ENCODE peak calls at places on chromosome 3, in four cellular contexts. R is islet precursor cell, O is GM04504, Z is iPS-NIHi11. N is an unnamed sample.

GRCh38 chr3:102225407-102226132 is 209.2 kb upstream of the ZPLD1 start:
- DNase-seq in R (no peak), O (peak), Z (peak), N (peak)

GRCh38 chr3:148146947-148147346 is 550.8 kb upstream of the AGTR1 start:
- DNase-seq in R (no peak), O (peak), Z (no peak), N (peak)

GRCh38 chr3:122671543-122671942 is 9.1 kb upstream of the PARP14 start:
- DNase-seq in R (no peak), O (no peak), Z (no peak), N (no peak)

GRCh38 chr3:99330924-99331532 is 307.4 kb upstream of the COL8A1 start:
- DNase-seq in R (no peak), O (no peak), Z (no peak), N (no peak)

GRCh38 chr3:43434431-43434830 is 148.1 kb downstream of the SNRK start:
- DNase-seq in R (no peak), O (no peak), Z (no peak), N (no peak)

GRCh38 chr3:129312021-129312639 is 33.5 kb downstream of the HMCES start:
- DNase-seq in R (peak), O (no peak), Z (no peak), N (no peak)

GRCh38 chr3:130433306-130433705 is 83.7 kb upstream of the COL6A6 start:
- DNase-seq in R (no peak), O (no peak), Z (no peak), N (no peak)

GRCh38 chr3:180048840-180049239 is 12.1 kb upstream of the PEX5L start:
- DNase-seq in R (no peak), O (no peak), Z (no peak), N (no peak)